ENCODE peak calls at places on chromosome 20, in nine cellular contexts. S is tibial nerve, B is ovary, L is transverse colon, E is upper lobe of left lung, I is stomach, A is sigmoid colon, G is SK-N-SH, X is suprapubic skin. U is an unnamed sample. For H3K36me3, the result is how much of the 10 kb centered on the place peaks cover.

GRCh38 chr20:50810842-50811241 is 16.0 kb downstream of the BCAS4 start:
- DNase-seq in A (no peak), S (no peak), B (no peak), L (no peak), G (no peak), E (no peak), X (no peak), I (no peak), U (no peak)

GRCh38 chr20:23622839-23623343 is 14.9 kb downstream of the CST3 start:
- DNase-seq in E (no peak), S (peak), G (no peak), X (peak), A (peak), B (no peak), L (peak), I (peak), U (peak)

GRCh38 chr20:58078741-58079522 is 149.5 kb downstream of the ANKRD60 start:
- DNase-seq in S (no peak), L (no peak), B (no peak), I (no peak), E (no peak), A (no peak), G (no peak), X (no peak), U (peak)

GRCh38 chr20:37392441-37393195 is 46.7 kb downstream of the SRC start:
- DNase-seq in G (peak), S (no peak), A (no peak), X (no peak), B (no peak), I (no peak), L (no peak), E (no peak), U (no peak)

GRCh38 chr20:22584922-22585785 is 782 bp upstream of the FOXA2 start:
- DNase-seq in L (peak), S (no peak), E (peak), G (no peak), I (peak), B (no peak), A (no peak), X (no peak), U (no peak)

GRCh38 chr20:39038047-39038446 is 75.9 kb downstream of the DHX35 start:
- DNase-seq in G (no peak), S (no peak), E (no peak), X (no peak), B (no peak), I (no peak), L (no peak), A (no peak), U (no peak)

GRCh38 chr20:37821691-37822655 is 81.0 kb upstream of the VSTM2L start:
- DNase-seq in X (no peak), A (peak), S (no peak), B (no peak), I (no peak), L (no peak), G (no peak), E (no peak), U (no peak)

GRCh38 chr20:59051666-59052065 is 9.1 kb upstream of the PRELID3B start:
- DNase-seq in L (no peak), I (no peak), B (no peak), G (no peak), X (no peak), E (no peak), S (no peak), A (no peak), U (no peak)

GRCh38 chr20:63343460-63344150 is 17.5 kb downstream of the CHRNA4 start:
- DNase-seq in E (peak), L (no peak), X (no peak), S (no peak), G (no peak), B (no peak), I (no peak), A (no peak), U (no peak)

GRCh38 chr20:50831605-50832004 is 36.7 kb downstream of the BCAS4 start:
- DNase-seq in S (no peak), G (no peak), B (no peak), X (no peak), E (no peak), I (no peak), L (no peak), A (no peak), U (no peak)

GRCh38 chr20:19502169-19502568 is 255.9 kb upstream of the RIN2 start:
- DNase-seq in G (no peak), S (no peak), A (no peak), X (no peak), E (no peak), I (no peak), L (no peak), B (no peak), U (no peak)

GRCh38 chr20:38859070-38859690 is 53.7 kb downstream of the PPP1R16B start:
- DNase-seq in E (no peak), B (no peak), S (no peak), G (no peak), I (no peak), A (no peak), X (no peak), L (peak), U (no peak)

GRCh38 chr20:19021406-19022117 is 190.9 kb upstream of the SLC24A3 start:
- DNase-seq in G (no peak), I (no peak), A (no peak), B (no peak), E (no peak), S (no peak), X (no peak), L (no peak), U (peak)

GRCh38 chr20:44544178-44544719 is 22.4 kb upstream of the SERINC3 start:
- DNase-seq in E (no peak), L (no peak), X (no peak), A (no peak), S (no peak), I (no peak), B (no peak), G (no peak), U (no peak)

GRCh38 chr20:8424010-8424409 is 291.9 kb downstream of the PLCB1 start:
- DNase-seq in I (no peak), L (no peak), A (no peak), G (no peak), B (no peak), X (no peak), S (no peak), E (no peak), U (no peak)

GRCh38 chr20:44460795-44461141 is 14.9 kb upstream of the TTPAL start:
- DNase-seq in X (no peak), E (no peak), B (no peak), S (peak), L (no peak), I (no peak), A (no peak), G (peak), U (no peak)

GRCh38 chr20:15613530-15613929 is 959.7 kb downstream of the KIF16B start:
- DNase-seq in E (no peak), I (peak), G (no peak), B (no peak), A (no peak), L (no peak), S (no peak), X (no peak), U (no peak)

GRCh38 chr20:44401052-44401769 is 45.7 kb downstream of the HNF4A start:
- DNase-seq in L (peak), G (no peak), E (no peak), I (no peak), X (no peak), A (no peak), B (no peak), S (no peak), U (no peak)

GRCh38 chr20:51394706-51395105 is 147.8 kb downstream of the NFATC2 start:
- DNase-seq in G (no peak), L (no peak), A (no peak), X (no peak), S (no peak), I (no peak), E (no peak), B (no peak), U (no peak)

GRCh38 chr20:24406761-24407550 is 62.5 kb upstream of the SYNDIG1 start:
- DNase-seq in S (no peak), I (no peak), L (no peak), E (no peak), A (no peak), G (no peak), B (no peak), X (no peak), U (peak)

GRCh38 chr20:63236116-63236837 is 572 bp downstream of the BIRC7 start:
- DNase-seq in L (no peak), A (no peak), B (no peak), I (no peak), E (peak), S (no peak), G (no peak), X (no peak), U (no peak)

GRCh38 chr20:5353624-5354496 is 37.1 kb upstream of the PROKR2 start:
- DNase-seq in A (no peak), E (no peak), S (no peak), I (no peak), L (no peak), B (no peak), G (no peak), X (no peak), U (no peak)

GRCh38 chr20:9514461-9515210 is at the start of gene LAMP5:
- DNase-seq in E (peak), B (no peak), X (no peak), L (no peak), S (no peak), G (peak), I (no peak), A (no peak), U (peak)

GRCh38 chr20:10115021-10115420 is 80.2 kb downstream of the ANKEF1 start:
- DNase-seq in E (no peak), G (no peak), A (no peak), L (no peak), B (no peak), S (no peak), I (no peak), X (no peak), U (no peak)

GRCh38 chr20:45173531-45173930 is 1.2 kb upstream of the PI3 start:
- DNase-seq in A (no peak), I (no peak), G (no peak), S (no peak), L (no peak), X (no peak), E (no peak), B (no peak), U (no peak)

GRCh38 chr20:32837157-32837556 is 17.4 kb downstream of the MAPRE1 start:
- DNase-seq in I (no peak), S (no peak), E (no peak), G (no peak), B (no peak), A (no peak), L (no peak), X (no peak), U (no peak)
- H3K36me3 ChIP-seq in I (half or more), S (under half), E (half or more), G (half or more), B (under half), A (half or more), L (under half), X (half or more), U (under half)

GRCh38 chr20:53708129-53708968 is 114.7 kb upstream of the ZNF217 start:
- DNase-seq in B (no peak), G (no peak), E (no peak), A (no peak), L (no peak), X (no peak), S (no peak), I (no peak), U (no peak)
- H3K4me3 ChIP-seq in B (no peak), G (no peak), E (no peak), A (no peak), L (no peak), X (no peak), S (no peak), I (no peak), U (no peak)

DNA sequence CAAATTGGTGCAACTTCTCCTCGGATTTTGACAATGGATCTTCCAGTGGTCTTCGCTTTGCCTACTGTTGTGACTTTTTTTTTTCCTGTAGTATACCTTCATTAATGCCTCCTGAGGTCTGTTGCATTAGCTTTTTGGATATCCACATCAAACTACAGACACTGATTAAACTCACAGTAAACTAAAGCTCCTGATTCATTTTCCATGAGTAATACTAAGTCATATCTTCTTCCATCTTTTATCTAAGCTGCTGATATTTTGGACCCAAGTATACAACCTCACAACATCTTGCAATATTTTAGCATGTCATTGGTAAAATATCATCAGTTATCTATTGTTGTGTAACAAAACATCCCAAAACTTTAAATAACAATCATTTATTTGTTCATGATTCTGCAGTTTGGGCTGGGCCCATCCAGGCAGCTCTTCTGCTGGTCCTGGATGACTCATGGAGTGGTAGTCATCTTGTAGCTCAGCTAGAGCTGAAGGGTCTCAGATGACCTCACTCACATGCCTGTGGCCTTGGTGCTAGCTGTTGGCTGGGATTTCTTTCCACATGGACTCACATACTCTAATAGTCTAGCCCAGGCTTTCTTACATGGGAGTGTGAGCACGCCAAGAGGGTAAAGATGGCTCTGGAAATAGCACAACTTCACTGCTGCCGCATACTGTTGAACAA is 78.3 kb upstream of the SRSF6 start:
- DNase-seq in I (no peak), X (no peak), S (no peak), A (no peak), E (no peak), G (no peak), L (no peak), B (no peak), U (no peak)
- TF ChIP-seq EP300 in I (no peak), X (no peak), S (no peak), A (no peak), E (no peak), G (no peak), L (no peak), B (no peak), U (no peak)

DNA sequence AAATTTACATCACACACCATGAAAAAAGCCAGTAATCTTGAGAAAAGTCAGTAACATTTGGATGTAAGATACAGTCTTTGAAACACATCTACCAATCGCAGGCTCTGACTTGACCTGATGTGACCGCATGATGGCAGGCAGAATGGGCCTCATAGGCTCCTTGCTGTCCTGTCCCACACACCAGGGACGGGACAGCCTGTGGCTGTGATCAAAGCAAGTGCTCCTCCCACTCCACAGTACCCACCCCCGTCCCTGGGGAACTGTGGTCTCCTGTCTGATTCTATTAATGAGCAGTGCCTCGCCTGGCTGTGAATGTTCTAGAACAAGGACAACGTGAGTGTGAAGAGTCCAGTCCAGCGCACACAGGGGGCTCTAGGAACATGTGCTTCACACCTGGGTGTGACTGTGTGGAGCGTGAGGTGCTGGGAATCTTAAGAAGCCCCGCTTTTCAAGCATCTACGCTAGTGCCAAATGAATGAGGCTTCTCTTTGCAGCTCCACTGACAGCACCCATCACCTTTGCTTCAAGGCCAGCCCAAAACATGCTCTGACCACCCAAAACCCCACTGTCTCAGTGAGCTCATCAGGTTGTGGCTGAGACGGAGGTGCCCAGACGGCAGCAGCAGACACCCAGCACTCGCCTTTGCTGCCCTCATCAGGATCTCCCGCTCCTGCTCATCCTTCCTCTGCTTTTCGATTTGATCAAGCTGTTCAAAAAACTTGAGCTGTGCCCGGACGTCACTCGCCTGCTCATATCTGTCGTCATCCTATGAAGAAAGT is 67.1 kb downstream of the TAF4 start:
- DNase-seq in S (no peak), X (no peak), G (no peak), L (no peak), A (no peak), B (no peak), I (no peak), E (no peak), U (no peak)
- H3K36me3 ChIP-seq in S (under half), X (half or more), G (under half), L (under half), A (half or more), B (under half), I (half or more), E (half or more), U (half or more)